ENCODE peak calls at places on chromosomes 3 and 15, in four cellular contexts. One of them, this sample, is unnamed.
A peak's percentile ranks its signal among the peaks of the same experiment; 100 is the strongest.

GRCh38 chr3:127035672-127036071 is 52.8 kb downstream of the PLXNA1 start:
- DNase-seq in choroid plexus epithelial cell: peak; percentile 55
- DNase-seq in A549: peak; percentile 33
- DNase-seq in type B pancreatic cell: no peak
- DNase-seq in this sample: peak; percentile 96

GRCh38 chr3:2599471-2599870 is 500.8 kb downstream of the CNTN4 start:
- DNase-seq in choroid plexus epithelial cell: no peak
- DNase-seq in A549: no peak
- DNase-seq in type B pancreatic cell: no peak
- DNase-seq in this sample: no peak

GRCh38 chr3:37526511-37526910 is 335.2 kb upstream of the CTDSPL start:
- DNase-seq in choroid plexus epithelial cell: peak; percentile 30
- DNase-seq in A549: no peak
- DNase-seq in type B pancreatic cell: no peak
- DNase-seq in this sample: peak; percentile 38

GRCh38 chr15:26772588-26773484 is at the start of gene GABRB3:
- DNase-seq in choroid plexus epithelial cell: peak; percentile 1
- DNase-seq in A549: peak; percentile 47
- DNase-seq in type B pancreatic cell: peak; percentile 77
- DNase-seq in this sample: no peak

GRCh38 chr3:53134631-53135232 is 4.5 kb upstream of the RFT1 start:
- DNase-seq in choroid plexus epithelial cell: peak; percentile 82
- DNase-seq in A549: peak; percentile 76
- DNase-seq in type B pancreatic cell: no peak
- DNase-seq in this sample: peak; percentile 83

GRCh38 chr3:9173445-9173844 is 76.0 kb downstream of the SRGAP3 start:
- DNase-seq in choroid plexus epithelial cell: no peak
- DNase-seq in A549: no peak
- DNase-seq in type B pancreatic cell: no peak
- DNase-seq in this sample: no peak

GRCh38 chr3:30455840-30456239 is 150.6 kb upstream of the TGFBR2 start:
- DNase-seq in choroid plexus epithelial cell: no peak
- DNase-seq in A549: no peak
- DNase-seq in type B pancreatic cell: no peak
- DNase-seq in this sample: no peak

GRCh38 chr3:172749201-172749965 is 1.1 kb upstream of the ECT2 start:
- DNase-seq in choroid plexus epithelial cell: peak; percentile 82
- DNase-seq in A549: peak; percentile 78
- DNase-seq in type B pancreatic cell: no peak
- DNase-seq in this sample: peak; percentile 81

GRCh38 chr3:132344666-132345280 is 27.6 kb downstream of the ACP3 start:
- DNase-seq in choroid plexus epithelial cell: peak; percentile 22
- DNase-seq in A549: no peak
- DNase-seq in type B pancreatic cell: no peak
- DNase-seq in this sample: peak; percentile 23

GRCh38 chr15:61748529-61748928 is 311.7 kb downstream of the VPS13C start:
- DNase-seq in choroid plexus epithelial cell: no peak
- DNase-seq in A549: no peak
- DNase-seq in type B pancreatic cell: no peak
- DNase-seq in this sample: peak; percentile 36

GRCh38 chr3:134080761-134081160 is 51.0 kb upstream of the SLCO2A1 start:
- DNase-seq in choroid plexus epithelial cell: no peak
- DNase-seq in A549: no peak
- DNase-seq in type B pancreatic cell: no peak
- DNase-seq in this sample: no peak

GRCh38 chr3:179768080-179768479 is 115.2 kb downstream of the USP13 start:
- DNase-seq in choroid plexus epithelial cell: peak; percentile 79
- DNase-seq in A549: peak; percentile 14
- DNase-seq in type B pancreatic cell: no peak
- DNase-seq in this sample: peak; percentile 69

GRCh38 chr3:175895731-175896130 is 1036.6 kb downstream of the NAALADL2 start:
- DNase-seq in choroid plexus epithelial cell: no peak
- DNase-seq in A549: no peak
- DNase-seq in type B pancreatic cell: no peak
- DNase-seq in this sample: no peak

GRCh38 chr3:68985391-68985790 is 28.1 kb downstream of the EOGT start:
- DNase-seq in choroid plexus epithelial cell: peak; percentile 70
- DNase-seq in A549: no peak
- DNase-seq in type B pancreatic cell: no peak
- DNase-seq in this sample: no peak

GRCh38 chr3:177459397-177459796 is 262.1 kb upstream of the TBL1XR1 start:
- DNase-seq in choroid plexus epithelial cell: peak; percentile 99
- DNase-seq in A549: no peak
- DNase-seq in type B pancreatic cell: no peak
- DNase-seq in this sample: no peak

GRCh38 chr3:122921791-122922651 is 105.5 kb downstream of the SEMA5B start:
- DNase-seq in choroid plexus epithelial cell: no peak
- DNase-seq in A549: peak; percentile 18
- DNase-seq in type B pancreatic cell: no peak
- DNase-seq in this sample: no peak

GRCh38 chr15:70083946-70084345 is 13.8 kb downstream of the TLE3 start:
- DNase-seq in choroid plexus epithelial cell: no peak
- DNase-seq in A549: no peak
- DNase-seq in type B pancreatic cell: no peak
- DNase-seq in this sample: no peak

GRCh38 chr3:52281980-52282801 is 3.7 kb upstream of the WDR82 start:
- DNase-seq in choroid plexus epithelial cell: no peak
- DNase-seq in A549: no peak
- DNase-seq in type B pancreatic cell: no peak
- DNase-seq in this sample: no peak

GRCh38 chr3:102297259-102297658 is 137.6 kb upstream of the ZPLD1 start:
- DNase-seq in choroid plexus epithelial cell: no peak
- DNase-seq in A549: no peak
- DNase-seq in type B pancreatic cell: no peak
- DNase-seq in this sample: no peak

GRCh38 chr3:177753498-177754155 is 556.3 kb upstream of the TBL1XR1 start:
- DNase-seq in choroid plexus epithelial cell: peak; percentile 42
- DNase-seq in A549: no peak
- DNase-seq in type B pancreatic cell: no peak
- DNase-seq in this sample: no peak

GRCh38 chr3:188383763-188384162 is 229.8 kb downstream of the LPP start:
- DNase-seq in choroid plexus epithelial cell: no peak
- DNase-seq in A549: no peak
- DNase-seq in type B pancreatic cell: no peak
- DNase-seq in this sample: no peak

GRCh38 chr3:43732747-43733425 is 42.1 kb downstream of the ABHD5 start:
- DNase-seq in choroid plexus epithelial cell: no peak
- DNase-seq in A549: no peak
- DNase-seq in type B pancreatic cell: no peak
- DNase-seq in this sample: no peak

GRCh38 chr15:40489274-40490175 is 18.7 kb downstream of the CHST14 start:
- DNase-seq in choroid plexus epithelial cell: no peak
- DNase-seq in A549: no peak
- DNase-seq in type B pancreatic cell: no peak
- DNase-seq in this sample: no peak

GRCh38 chr15:80580107-80580506 is 115.0 kb upstream of the ABHD17C start:
- DNase-seq in choroid plexus epithelial cell: peak; percentile 69
- DNase-seq in A549: no peak
- DNase-seq in type B pancreatic cell: no peak
- DNase-seq in this sample: peak; percentile 98

GRCh38 chr3:10666621-10667020 is 149.4 kb upstream of the SLC6A11 start:
- DNase-seq in choroid plexus epithelial cell: no peak
- DNase-seq in A549: no peak
- DNase-seq in type B pancreatic cell: no peak
- DNase-seq in this sample: peak; percentile 20

GRCh38 chr3:25895031-25895430 is 105.1 kb downstream of the OXSM start:
- DNase-seq in choroid plexus epithelial cell: no peak
- DNase-seq in A549: no peak
- DNase-seq in type B pancreatic cell: no peak
- DNase-seq in this sample: no peak

GRCh38 chr3:153144779-153145178 is 17.2 kb upstream of the RAP2B start:
- DNase-seq in choroid plexus epithelial cell: peak; percentile 75
- DNase-seq in A549: no peak
- DNase-seq in type B pancreatic cell: no peak
- DNase-seq in this sample: peak; percentile 34

DNA sequence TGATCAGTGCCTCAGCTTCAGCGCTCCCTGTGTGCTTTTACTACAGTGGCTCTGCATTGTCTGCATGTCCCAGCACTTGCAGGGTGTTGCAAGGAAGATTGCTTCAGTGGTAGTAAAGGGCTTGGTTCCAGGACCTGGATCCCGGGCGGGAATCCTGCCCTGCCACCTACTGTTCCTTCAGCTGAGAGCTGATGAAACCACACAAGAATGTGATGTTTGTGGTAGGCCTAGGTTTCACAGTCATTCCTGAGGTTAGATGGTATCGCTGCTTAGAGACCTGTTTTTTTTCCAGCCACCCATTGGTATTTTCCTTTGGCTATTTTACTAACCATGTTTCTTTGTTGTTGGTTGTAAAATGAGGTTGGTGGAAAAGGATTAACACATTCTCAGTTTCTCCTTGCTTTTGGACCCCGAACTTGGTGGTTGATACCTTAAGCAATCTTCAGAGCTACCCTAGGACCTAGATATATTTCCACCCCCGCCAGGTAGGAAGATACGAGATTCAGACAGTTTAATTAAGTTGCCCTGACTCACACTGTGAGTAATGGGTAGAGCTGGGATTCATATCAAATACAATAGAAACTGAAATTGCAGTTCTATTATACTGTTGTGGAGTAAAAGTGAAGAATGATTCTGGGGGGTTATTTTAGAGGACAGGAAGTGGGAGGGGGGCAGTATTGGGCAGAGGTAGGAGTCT is 11.4 kb downstream of the GPR87 start:
- DNase-seq in choroid plexus epithelial cell: peak; percentile 99
- DNase-seq in A549: peak; percentile 61
- DNase-seq in type B pancreatic cell: no peak
- DNase-seq in this sample: peak; percentile 98
- TF ChIP-seq CTCF in choroid plexus epithelial cell: peak; percentile 35
- TF ChIP-seq CTCF in A549: peak; percentile 28
- TF ChIP-seq CTCF in type B pancreatic cell: no peak
- TF ChIP-seq CTCF in this sample: no peak

DNA sequence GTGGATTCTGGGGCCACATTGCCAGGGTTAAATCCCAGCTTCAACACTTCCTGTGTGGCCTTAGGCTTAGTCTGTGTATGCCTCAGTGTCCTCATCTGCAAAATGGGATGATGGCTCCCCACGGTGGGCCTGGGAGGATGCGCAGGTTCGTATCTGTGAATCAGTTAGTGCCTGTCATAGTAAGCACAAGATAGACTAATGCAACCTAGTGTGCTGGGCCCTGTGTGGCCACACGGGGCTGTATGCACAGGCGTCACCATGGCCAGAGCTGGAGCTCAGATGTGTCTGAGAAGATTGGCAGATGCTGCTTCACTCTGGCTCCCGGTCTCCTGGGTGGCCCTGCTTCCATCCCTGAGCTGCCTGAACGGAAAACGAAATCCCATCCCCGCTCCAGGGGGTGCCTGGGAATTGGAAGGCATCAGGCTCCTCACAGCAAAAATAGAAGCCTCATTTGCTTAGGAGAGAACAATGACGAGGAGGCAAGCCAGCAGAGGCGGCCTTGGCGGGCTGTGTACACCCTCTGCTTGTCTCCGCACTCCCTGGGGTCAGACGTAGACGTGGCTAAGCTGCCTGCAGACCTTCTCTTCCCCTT is 103.6 kb downstream of the APBA2 start:
- DNase-seq in choroid plexus epithelial cell: peak; percentile 36
- DNase-seq in A549: no peak
- DNase-seq in type B pancreatic cell: no peak
- DNase-seq in this sample: no peak
- TF ChIP-seq CTCF in choroid plexus epithelial cell: peak; percentile 42
- TF ChIP-seq CTCF in A549: no peak
- TF ChIP-seq CTCF in type B pancreatic cell: no peak
- TF ChIP-seq CTCF in this sample: no peak

GRCh38 chr3:18239674-18240073 is 185.5 kb downstream of the SATB1 start:
- DNase-seq in choroid plexus epithelial cell: no peak
- DNase-seq in A549: no peak
- DNase-seq in type B pancreatic cell: no peak
- DNase-seq in this sample: no peak
- TF ChIP-seq CTCF in choroid plexus epithelial cell: no peak
- TF ChIP-seq CTCF in A549: no peak
- TF ChIP-seq CTCF in type B pancreatic cell: no peak
- TF ChIP-seq CTCF in this sample: no peak

GRCh38 chr3:194321666-194322640 is 29.2 kb downstream of the CPN2 start:
- DNase-seq in choroid plexus epithelial cell: no peak
- DNase-seq in A549: peak; percentile 50
- DNase-seq in type B pancreatic cell: no peak
- DNase-seq in this sample: peak; percentile 78
- TF ChIP-seq CTCF in choroid plexus epithelial cell: no peak
- TF ChIP-seq CTCF in A549: no peak
- TF ChIP-seq CTCF in type B pancreatic cell: no peak
- TF ChIP-seq CTCF in this sample: no peak

GRCh38 chr15:51816615-51817014 is 12.8 kb upstream of the TMOD3 start:
- DNase-seq in choroid plexus epithelial cell: no peak
- DNase-seq in A549: no peak
- DNase-seq in type B pancreatic cell: no peak
- DNase-seq in this sample: no peak

GRCh38 chr15:51809457-51809856 is 20.0 kb upstream of the TMOD3 start:
- DNase-seq in choroid plexus epithelial cell: no peak
- DNase-seq in A549: no peak
- DNase-seq in type B pancreatic cell: no peak
- DNase-seq in this sample: no peak

GRCh38 chr15:51814616-51815015 is 14.8 kb upstream of the TMOD3 start:
- DNase-seq in choroid plexus epithelial cell: peak; percentile 86
- DNase-seq in A549: no peak
- DNase-seq in type B pancreatic cell: no peak
- DNase-seq in this sample: no peak

GRCh38 chr15:51818156-51818555 is 11.3 kb upstream of the TMOD3 start:
- DNase-seq in choroid plexus epithelial cell: no peak
- DNase-seq in A549: no peak
- DNase-seq in type B pancreatic cell: no peak
- DNase-seq in this sample: no peak

DNA sequence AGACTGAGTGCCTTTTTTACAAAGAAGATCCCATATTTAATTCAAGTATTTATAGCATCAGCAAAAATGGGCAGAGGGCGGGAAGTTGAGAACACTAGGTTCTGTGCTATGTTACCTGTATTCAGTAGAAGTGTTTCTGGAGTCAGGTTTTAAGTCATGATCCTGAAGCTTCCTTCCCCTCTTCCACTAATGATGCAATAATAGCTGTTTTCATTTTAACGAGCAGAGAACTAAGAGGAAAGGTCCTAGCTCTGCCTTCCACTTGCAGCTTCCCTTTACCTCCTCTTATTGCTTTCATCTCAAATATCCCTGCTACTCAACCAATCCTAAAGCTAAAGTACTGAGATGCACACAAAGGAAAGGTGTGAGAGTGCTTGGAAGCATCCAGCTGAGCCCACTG is 16.9 kb upstream of the TMOD3 start:
- DNase-seq in choroid plexus epithelial cell: no peak
- DNase-seq in A549: no peak
- DNase-seq in type B pancreatic cell: no peak
- DNase-seq in this sample: no peak
- TF ChIP-seq CTCF in choroid plexus epithelial cell: no peak
- TF ChIP-seq CTCF in A549: no peak
- TF ChIP-seq CTCF in type B pancreatic cell: no peak
- TF ChIP-seq CTCF in this sample: no peak

This sample was measured in MCF 10A.